ENCODE peak calls at places on chromosomes 1 and 21, in four cellular contexts. F is IMR-90, H is esophagus squamous epithelium, C is body of pancreas. N is an unnamed sample.
A peak's percentile ranks its signal among the peaks of the same experiment; 100 is the strongest.

GRCh38 chr1:47317841-47318240 is 3.9 kb upstream of the STIL start:
- DNase-seq in H (no peak), C (no peak), F (peak; percentile 96), N (no peak)

GRCh38 chr1:155086856-155087535 is 8.4 kb downstream of the EFNA3 start:
- DNase-seq in F (no peak), C (no peak), H (no peak), N (peak; percentile 75)

GRCh38 chr21:39705849-39706248 is 39.1 kb upstream of the IGSF5 start:
- DNase-seq in C (no peak), H (no peak), F (peak; percentile 12), N (no peak)

GRCh38 chr1:44282704-44283426 is 69.6 kb downstream of the DMAP1 start:
- DNase-seq in H (no peak), C (peak; percentile 24), F (no peak), N (no peak)

GRCh38 chr1:222334026-222334680 is 213.8 kb downstream of the HHIPL2 start:
- DNase-seq in F (peak; percentile 85), C (no peak), H (no peak), N (no peak)

GRCh38 chr1:32539584-32540571 is 651 bp downstream of the ZBTB8A start:
- DNase-seq in H (no peak), C (peak; percentile 46), F (peak; percentile 54), N (no peak)

GRCh38 chr1:241406421-241406820 is 49.4 kb upstream of the RGS7 start:
- DNase-seq in F (no peak), H (no peak), C (no peak), N (no peak)

GRCh38 chr21:31731112-31731801 is 661 bp downstream of the SCAF4 start:
- DNase-seq in H (no peak), F (no peak), C (peak; percentile 53), N (peak; percentile 92)

GRCh38 chr1:37094302-37094701 is 60.0 kb upstream of the GRIK3 start:
- DNase-seq in F (no peak), H (no peak), C (no peak), N (peak; percentile 78)

GRCh38 chr1:206557636-206558473 is 50.5 kb downstream of the RASSF5 start:
- DNase-seq in C (peak; percentile 26), H (no peak), F (no peak), N (peak; percentile 86)

GRCh38 chr21:46126321-46127238 is 28.7 kb downstream of the COL6A2 start:
- DNase-seq in H (no peak), C (peak; percentile 4), F (no peak), N (peak; percentile 71)

GRCh38 chr1:25927541-25928265 is 21.5 kb upstream of the STMN1 start:
- DNase-seq in F (no peak), H (no peak), C (peak; percentile 12), N (no peak)

GRCh38 chr1:155729031-155729898 is 40.4 kb downstream of the DAP3 start:
- DNase-seq in F (peak; percentile 69), H (no peak), C (peak; percentile 65), N (no peak)

GRCh38 chr1:226002667-226003501 is 3.7 kb upstream of the SDE2 start:
- DNase-seq in C (peak; percentile 37), F (peak; percentile 6), H (no peak), N (peak; percentile 85)

GRCh38 chr1:46136711-46137110 is 4.3 kb upstream of the PIK3R3 start:
- DNase-seq in C (no peak), H (no peak), F (no peak), N (no peak)

GRCh38 chr1:110160701-110161100 is 10.4 kb downstream of the SLC6A17 start:
- DNase-seq in C (no peak), F (no peak), H (no peak), N (no peak)

GRCh38 chr21:31985398-31985797 is 112.6 kb downstream of the HUNK start:
- DNase-seq in C (no peak), H (no peak), F (no peak), N (no peak)

GRCh38 chr1:182622795-182623528 is 18.8 kb upstream of the RGS16 start:
- DNase-seq in C (no peak), F (no peak), H (no peak), N (no peak)

GRCh38 chr21:35720065-35720810 is 340.1 kb downstream of the SETD4 start:
- DNase-seq in H (no peak), F (no peak), C (peak; percentile 18), N (no peak)

GRCh38 chr1:3668585-3669300 is 16.4 kb downstream of the TP73 start:
- DNase-seq in F (no peak), H (no peak), C (peak; percentile 98), N (peak; percentile 94)

GRCh38 chr1:7769673-7770412 is 1.3 kb upstream of the VAMP3 start:
- DNase-seq in H (no peak), F (no peak), C (no peak), N (no peak)

GRCh38 chr21:44819283-44820243 is 1.7 kb upstream of the SUMO3 start:
- DNase-seq in F (no peak), H (no peak), C (no peak), N (no peak)

GRCh38 chr1:12539705-12540579 is 78.1 kb downstream of the DHRS3 start:
- DNase-seq in C (peak; percentile 48), H (no peak), F (peak; percentile 93), N (no peak)

GRCh38 chr1:226872455-226872854 is 2.0 kb downstream of the PSEN2 start:
- DNase-seq in F (peak; percentile 71), H (no peak), C (peak; percentile 82), N (no peak)

GRCh38 chr1:18429654-18430053 is 51.1 kb upstream of the KLHDC7A start:
- DNase-seq in H (no peak), F (no peak), C (no peak), N (no peak)

GRCh38 chr1:184386271-184387068 is at the start of gene C1orf21:
- DNase-seq in F (peak; percentile 84), H (peak; percentile 6), C (peak; percentile 94), N (peak; percentile 91)

GRCh38 chr1:51329443-51330325 is 678 bp downstream of the TTC39A start:
- DNase-seq in F (no peak), H (no peak), C (peak; percentile 97), N (no peak)

GRCh38 chr1:51328279-51328678 is 2.1 kb downstream of the TTC39A start:
- DNase-seq in H (no peak), C (no peak), F (peak; percentile 73), N (no peak)

GRCh38 chr1:51330331-51331201 is at the start of gene TTC39A:
- DNase-seq in F (no peak), H (no peak), C (peak; percentile 59), N (no peak)

GRCh38 chr1:51328926-51329325 is 1.4 kb downstream of the TTC39A start:
- DNase-seq in F (no peak), C (no peak), H (no peak), N (no peak)

GRCh38 chr1:51331206-51332100 is 1.1 kb upstream of the TTC39A start:
- DNase-seq in H (no peak), C (peak; percentile 60), F (peak; percentile 62), N (no peak)
- TF ChIP-seq POLR2A in H (no peak), C (peak; percentile 25), F (no peak), N (no peak)

GRCh38 chr1:243447342-243447741 is 191.5 kb downstream of the SDCCAG8 start:
- DNase-seq in H (no peak), C (no peak), F (peak; percentile 62), N (no peak)

GRCh38 chr1:243452092-243452491 is 196.3 kb downstream of the SDCCAG8 start:
- DNase-seq in H (no peak), C (no peak), F (no peak), N (no peak)

GRCh38 chr1:243443557-243443956 is 187.7 kb downstream of the SDCCAG8 start:
- DNase-seq in C (no peak), H (no peak), F (no peak), N (no peak)

DNA sequence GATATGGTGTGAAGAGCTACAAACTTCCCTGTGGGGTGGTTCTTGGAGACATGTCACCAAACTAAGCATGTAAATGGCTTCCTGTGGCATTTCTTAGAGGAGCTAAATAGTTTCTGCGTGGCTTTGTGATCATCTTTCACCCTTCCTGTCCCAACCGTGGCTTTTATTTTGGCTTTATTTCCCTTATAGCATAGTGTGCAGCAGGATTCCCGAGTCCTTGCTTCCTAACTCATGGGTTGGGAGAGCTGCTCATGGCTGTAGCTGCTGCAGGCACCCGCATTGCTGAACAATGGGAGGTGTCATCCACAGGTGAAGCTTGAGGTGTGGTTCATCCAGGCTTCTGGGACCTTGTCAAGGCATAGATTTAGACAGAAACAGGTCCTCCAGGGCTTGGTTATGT is 192.0 kb downstream of the SDCCAG8 start:
- DNase-seq in F (no peak), H (no peak), C (no peak), N (no peak)
- H3K27ac ChIP-seq in F (no peak overlapping the region), H (peak overlapping the region; percentile 86), C (no peak overlapping the region), N (no peak overlapping the region)

GRCh38 chr21:33414926-33415325 is 11.7 kb downstream of the IFNGR2 start:
- DNase-seq in C (no peak), H (no peak), F (no peak), N (no peak)

GRCh38 chr21:33421713-33422393 is 18.6 kb downstream of the IFNGR2 start:
- DNase-seq in F (no peak), H (no peak), C (no peak), N (no peak)

GRCh38 chr21:33419538-33420123 is 16.4 kb downstream of the IFNGR2 start:
- DNase-seq in H (no peak), F (peak; percentile 76), C (no peak), N (no peak)

GRCh38 chr21:33414068-33414467 is 10.9 kb downstream of the IFNGR2 start:
- DNase-seq in F (no peak), C (no peak), H (no peak), N (no peak)

GRCh38 chr21:33418686-33419085 is 15.5 kb downstream of the IFNGR2 start:
- DNase-seq in C (peak; percentile 27), H (no peak), F (no peak), N (no peak)
- H3K4me1 ChIP-seq in C (peaks cover 7% of the 10 kb centered on the region), H (peaks cover 43% of the 10 kb centered on the region), F (peaks cover 6% of the 10 kb centered on the region), N (no peaks in the 10 kb centered on the region)

DNA sequence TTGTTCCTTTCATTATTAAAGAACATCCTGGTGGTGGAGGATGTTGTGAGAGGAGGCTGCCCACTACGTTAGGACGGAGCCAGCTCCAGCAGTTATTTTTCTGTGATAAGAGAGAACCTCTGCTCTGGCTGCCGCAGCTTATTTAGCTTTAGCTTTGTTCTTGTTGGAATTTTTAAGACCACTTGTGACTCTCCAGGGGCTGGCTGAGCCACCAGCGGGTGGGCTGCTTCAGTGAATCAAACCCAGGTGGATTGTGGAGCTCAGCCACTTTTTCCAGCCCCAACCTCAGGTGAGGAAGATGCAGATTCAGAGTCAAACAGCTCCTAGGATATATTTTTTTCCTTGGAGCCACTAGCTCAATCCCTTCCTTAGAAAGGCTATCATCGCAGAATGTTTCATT is 83.1 kb upstream of the CTTNBP2NL start:
- DNase-seq in F (no peak), C (no peak), H (no peak), N (no peak)
- TF ChIP-seq POLR2A in F (no peak), C (no peak), H (no peak), N (no peak)

DNA sequence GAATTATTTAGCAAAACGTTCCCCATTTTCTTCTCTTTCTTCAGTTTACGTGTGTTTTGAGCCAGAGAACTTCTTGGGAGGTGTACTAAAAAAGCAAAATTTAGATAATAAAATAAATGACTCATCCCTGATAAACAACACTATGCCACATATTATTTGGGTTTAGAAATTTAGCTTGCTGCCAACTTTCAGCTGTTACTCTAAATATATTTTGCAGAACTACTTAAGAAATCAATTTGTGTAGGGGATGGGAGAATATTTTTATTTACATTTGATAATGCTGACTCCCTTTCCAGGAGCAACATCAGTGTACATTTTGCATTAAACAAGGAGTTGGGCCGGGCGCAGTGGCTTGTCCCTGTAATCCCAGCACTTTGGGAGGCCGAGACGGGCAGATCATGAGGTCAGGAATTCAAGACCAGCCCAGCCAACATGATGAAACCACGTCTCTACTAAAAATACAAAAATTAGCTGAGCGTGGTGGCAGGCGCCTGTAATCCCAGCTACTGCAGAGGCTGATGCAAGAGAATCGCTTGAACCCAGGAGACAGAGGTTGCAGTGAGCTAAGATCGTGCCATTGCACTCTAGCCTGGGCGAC is 151.4 kb upstream of the ZRANB2 start:
- DNase-seq in C (no peak), H (no peak), F (no peak), N (no peak)
- H3K27ac ChIP-seq in C (no peak overlapping the region), H (no peak overlapping the region), F (no peak overlapping the region), N (no peak overlapping the region)

GRCh38 chr1:59058681-59059441 is 238.0 kb upstream of the FGGY start:
- DNase-seq in H (no peak), F (no peak), C (peak; percentile 50), N (no peak)
- H3K4me1 ChIP-seq in H (peaks cover 88% of the 10 kb centered on the region), F (peaks cover 4% of the 10 kb centered on the region), C (peaks cover 82% of the 10 kb centered on the region), N (peaks cover 28% of the 10 kb centered on the region)